ENCODE peak calls at places on chromosome 9, in nine cellular contexts. S is brain microvascular endothelial cell, P is lower leg skin, A is omental fat pad, F is Peyer's patch, T is psoas muscle, C is AG09319, Q is fibroblast of pulmonary artery, B is transverse colon. J is an unnamed sample.

GRCh38 chr9:135053133-135053532 is 34.3 kb upstream of the OLFM1 start:
- DNase-seq in A (no peak), T (no peak), S (no peak), P (no peak), Q (no peak), B (no peak), C (no peak), F (no peak), J (no peak)

GRCh38 chr9:126499005-126499910 is 114.5 kb upstream of the LMX1B start:
- DNase-seq in T (no peak), A (no peak), P (no peak), Q (peak; percentile 37), S (peak; percentile 21), C (no peak), B (peak; percentile 20), F (no peak), J (no peak)

GRCh38 chr9:105683688-105684275 is 10.6 kb upstream of the TMEM38B start:
- DNase-seq in B (no peak), C (no peak), Q (no peak), A (no peak), T (no peak), F (no peak), S (no peak), P (no peak), J (no peak)

GRCh38 chr9:138025417-138025816 is 147.8 kb downstream of the CACNA1B start:
- DNase-seq in A (no peak), B (no peak), F (no peak), P (no peak), T (no peak), S (no peak), Q (no peak), C (no peak), J (no peak)

GRCh38 chr9:126933334-126933980 is 18.9 kb downstream of the RALGPS1 start:
- DNase-seq in T (no peak), Q (no peak), S (no peak), A (no peak), B (no peak), P (no peak), F (no peak), C (no peak), J (no peak)

GRCh38 chr9:127897194-127897692 is 2.2 kb downstream of the ST6GALNAC6 start:
- DNase-seq in P (peak; percentile 77), Q (peak; percentile 89), A (peak; percentile 71), S (peak; percentile 65), B (peak; percentile 74), F (peak; percentile 46), T (peak; percentile 87), C (no peak), J (no peak)

GRCh38 chr9:36118706-36119105 is 17.8 kb upstream of the GLIPR2 start:
- DNase-seq in S (no peak), Q (no peak), B (no peak), T (no peak), C (no peak), F (no peak), A (no peak), P (no peak), J (no peak)

GRCh38 chr9:22040760-22041159 is 31.7 kb upstream of the CDKN2B start:
- DNase-seq in A (no peak), Q (peak; percentile 51), C (peak; percentile 40), P (no peak), B (no peak), T (no peak), S (peak; percentile 49), F (no peak), J (no peak)

GRCh38 chr9:112097712-112098688 is 77.1 kb downstream of the SUSD1 start:
- DNase-seq in B (peak; percentile 54), S (peak; percentile 63), Q (peak; percentile 86), C (peak; percentile 54), T (peak; percentile 22), P (no peak), A (no peak), F (peak; percentile 64), J (peak; percentile 52)

GRCh38 chr9:751137-752051 is 90.1 kb upstream of the DMRT1 start:
- DNase-seq in S (peak; percentile 69), P (no peak), C (no peak), B (peak; percentile 30), Q (peak; percentile 69), F (no peak), A (no peak), T (no peak), J (no peak)

GRCh38 chr9:752681-753200 is 88.8 kb upstream of the DMRT1 start:
- DNase-seq in F (no peak), T (no peak), B (no peak), S (peak; percentile 30), A (no peak), P (no peak), Q (no peak), C (no peak), J (no peak)

GRCh38 chr9:755454-756381 is 85.8 kb upstream of the DMRT1 start:
- DNase-seq in F (no peak), B (no peak), C (peak; percentile 61), P (no peak), T (no peak), Q (peak; percentile 87), S (peak; percentile 86), A (no peak), J (no peak)

GRCh38 chr9:752201-752600 is 89.3 kb upstream of the DMRT1 start:
- DNase-seq in B (no peak), A (no peak), F (no peak), T (no peak), Q (peak; percentile 92), C (peak; percentile 62), P (no peak), S (peak; percentile 89), J (no peak)

DNA sequence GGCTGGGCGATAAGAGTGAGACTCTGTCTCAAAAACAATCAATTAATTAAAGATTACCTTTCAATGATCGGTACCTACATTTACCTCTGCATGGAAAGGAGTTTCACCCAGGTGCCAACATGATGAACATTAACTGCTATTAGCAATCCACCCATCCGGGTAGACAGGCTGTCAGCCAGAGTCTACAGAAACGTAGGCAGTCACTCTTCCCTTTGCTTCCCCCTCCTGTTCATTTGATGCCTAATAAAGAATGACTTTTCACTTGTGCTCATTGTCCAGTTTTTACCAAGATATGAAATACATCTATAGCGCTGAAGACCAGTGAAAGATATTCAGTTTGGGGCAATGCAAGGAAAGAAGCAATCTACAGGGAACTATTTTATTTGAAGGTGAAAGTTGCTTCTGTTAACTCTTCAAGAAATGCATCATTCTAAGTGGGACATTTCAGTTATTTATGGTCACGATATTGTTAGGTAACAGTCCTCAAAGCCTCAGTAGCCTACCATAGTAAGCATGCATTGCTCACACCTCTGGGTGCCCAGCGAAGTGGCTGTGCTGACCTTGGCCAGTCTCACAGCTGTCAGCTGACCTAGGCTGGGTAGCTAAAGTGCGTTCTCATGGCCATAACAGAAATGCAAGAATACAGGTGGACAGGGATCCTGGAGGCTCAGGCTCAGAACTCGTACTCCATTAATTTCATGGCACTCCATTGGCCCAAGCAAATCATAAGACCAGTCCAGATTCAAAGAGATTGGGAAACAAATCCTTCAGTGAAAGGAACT is 87.2 kb upstream of the DMRT1 start:
- DNase-seq in B (no peak), F (no peak), C (no peak), Q (no peak), P (no peak), A (no peak), S (no peak), T (no peak), J (no peak)
- TF ChIP-seq CTCF in B (no peak), F (no peak), C (no peak), Q (no peak), P (no peak), A (no peak), S (peak; percentile 6), T (no peak), J (no peak)

DNA sequence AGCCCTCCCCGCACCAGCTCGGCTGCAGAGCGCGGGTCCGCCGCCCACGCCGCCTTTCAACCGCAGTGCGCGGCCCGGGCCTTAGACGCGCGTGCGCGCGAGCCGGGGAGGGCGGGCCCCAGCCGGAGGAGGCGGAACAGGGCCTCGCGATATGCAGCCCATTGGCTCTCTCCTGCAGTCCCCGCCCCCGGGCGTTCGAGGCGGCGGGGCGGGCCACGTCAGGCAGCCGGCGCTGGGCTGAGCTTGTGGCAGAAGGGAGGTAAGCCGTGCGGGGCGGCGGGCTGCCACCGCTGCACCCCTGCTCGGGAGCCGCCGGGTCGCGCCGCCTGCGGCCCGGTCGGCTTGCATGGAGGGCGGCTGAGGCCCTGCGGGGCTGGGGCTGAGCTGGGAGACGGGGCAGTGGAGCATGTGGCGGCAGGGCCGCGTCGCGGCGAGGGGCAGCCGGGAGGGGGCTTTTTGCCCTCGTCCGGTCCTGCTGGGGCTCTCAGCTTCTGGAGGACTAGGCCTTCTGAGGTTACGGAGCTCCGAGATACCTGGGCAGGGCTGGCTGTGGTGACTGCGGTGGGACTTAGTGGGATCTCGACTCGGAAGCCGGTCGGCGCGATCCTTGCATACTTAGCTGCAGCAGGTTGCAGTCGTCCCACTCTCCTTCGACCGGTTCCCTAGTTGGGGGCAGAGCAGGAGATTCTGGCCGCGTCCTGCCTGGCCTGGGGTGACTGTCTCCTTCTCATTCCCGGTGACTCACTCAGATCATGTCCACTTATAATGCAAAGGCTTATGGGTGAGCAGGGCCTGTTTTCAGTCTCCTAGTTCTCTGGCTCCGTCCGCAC is at the start of gene FOCAD:
- DNase-seq in F (peak; percentile 93), T (peak; percentile 97), S (peak; percentile 92), P (peak; percentile 93), Q (peak; percentile 93), A (peak; percentile 76), C (peak; percentile 78), B (peak; percentile 97), J (peak; percentile 77)
- TF ChIP-seq CTCF in F (no peak), T (no peak), S (no peak), P (no peak), Q (no peak), A (no peak), C (no peak), B (no peak), J (no peak)

DNA sequence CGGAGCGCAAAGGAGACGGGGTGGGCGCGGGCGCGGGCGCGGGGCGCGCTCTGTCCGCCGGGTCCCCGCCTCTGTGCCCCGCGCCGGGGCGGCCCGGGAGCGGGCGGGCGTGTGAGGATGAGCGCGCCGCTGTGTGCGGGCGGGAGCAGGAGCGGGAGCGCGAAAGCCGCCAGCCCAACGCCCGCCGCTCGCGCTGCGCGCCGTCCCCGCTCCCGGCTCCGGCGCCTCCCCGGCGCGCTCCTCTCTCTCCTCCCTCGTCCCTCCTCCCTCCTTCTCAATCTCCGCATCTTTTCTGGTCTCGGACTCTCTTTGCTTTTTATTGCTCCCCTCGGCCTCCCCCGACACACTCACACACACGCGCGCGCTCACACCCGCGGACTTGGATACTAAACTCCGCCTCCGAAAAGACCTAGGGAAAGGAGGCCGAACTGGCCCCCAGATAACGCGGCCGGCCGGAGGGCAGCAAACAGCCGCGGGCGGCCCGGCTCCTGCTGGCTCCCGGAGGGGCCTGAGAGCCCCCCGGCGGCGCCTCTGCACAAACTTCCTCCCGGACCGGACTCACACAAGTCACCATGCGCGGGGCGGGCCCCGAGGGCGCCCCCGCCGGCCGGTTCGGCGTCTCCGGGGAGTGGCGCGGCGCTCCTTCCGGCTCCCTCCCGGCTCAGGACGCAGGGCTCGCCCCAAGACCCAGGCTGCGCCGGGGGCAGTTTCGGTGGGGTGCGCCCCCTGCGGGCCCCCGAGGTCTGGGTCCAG is at the start of gene FIBCD1:
- DNase-seq in T (no peak), C (no peak), F (no peak), Q (no peak), A (no peak), P (no peak), S (no peak), B (peak; percentile 66), J (no peak)
- TF ChIP-seq CTCF in T (no peak), C (no peak), F (no peak), Q (no peak), A (no peak), P (no peak), S (no peak), B (peak; percentile 27), J (no peak)

GRCh38 chr9:121440265-121440664 is 59.4 kb downstream of the GGTA1 start:
- DNase-seq in S (peak; percentile 32), P (no peak), Q (peak; percentile 48), T (no peak), F (no peak), A (no peak), C (no peak), B (no peak), J (no peak)
- TF ChIP-seq CTCF in S (peak; percentile 49), P (no peak), Q (peak; percentile 44), T (peak; percentile 7), F (no peak), A (no peak), C (peak; percentile 8), B (no peak), J (peak; percentile 38)

J was measured in D721Med.